ENCODE peak calls at places on chromosome 21, in four cellular contexts. C, X, B and Z are unnamed samples.

GRCh38 chr21:46054447-46054846 is 43.5 kb upstream of the COL6A2 start:
- DNase-seq in C (no peak), X (no peak), B (no peak), Z (no peak)

GRCh38 chr21:16330340-16331319 is 600.8 kb downstream of the USP25 start:
- DNase-seq in C (no peak), X (no peak), B (peak), Z (peak)

GRCh38 chr21:46636181-46636512 is 673 bp downstream of the PRMT2 start:
- DNase-seq in C (no peak), X (no peak), B (no peak), Z (no peak)

GRCh38 chr21:31099122-31099521 is 60.8 kb upstream of the KRTAP19-8 start:
- DNase-seq in C (no peak), X (no peak), B (no peak), Z (no peak)

GRCh38 chr21:23799376-23799775 is 1807.9 kb downstream of the MRPL39 start:
- DNase-seq in C (no peak), X (no peak), B (peak), Z (no peak)

GRCh38 chr21:16891821-16892220 is 621.0 kb upstream of the CXADR start:
- DNase-seq in C (peak), X (no peak), B (no peak), Z (no peak)

GRCh38 chr21:29072873-29073221 is 601 bp downstream of the CCT8 start:
- DNase-seq in C (no peak), X (no peak), B (peak), Z (no peak)

GRCh38 chr21:46295996-46296752 is 10.0 kb downstream of the YBEY start:
- DNase-seq in C (peak), X (no peak), B (no peak), Z (no peak)

GRCh38 chr21:38766987-38767722 is 38.6 kb upstream of the ETS2 start:
- DNase-seq in C (no peak), X (peak), B (no peak), Z (no peak)

GRCh38 chr21:39568380-39568779 is 44.4 kb upstream of the B3GALT5 start:
- DNase-seq in C (no peak), X (no peak), B (no peak), Z (no peak)

GRCh38 chr21:46210378-46211136 is 18.0 kb downstream of the LSS start:
- DNase-seq in C (no peak), X (peak), B (no peak), Z (no peak)

GRCh38 chr21:27298465-27298864 is 331.6 kb upstream of the ADAMTS5 start:
- DNase-seq in C (no peak), X (no peak), B (no peak), Z (no peak)

GRCh38 chr21:31098576-31099005 is 60.3 kb upstream of the KRTAP19-8 start:
- DNase-seq in C (peak), X (peak), B (peak), Z (peak)

GRCh38 chr21:23249760-23250159 is 2251.6 kb downstream of the NCAM2 start:
- DNase-seq in C (no peak), X (no peak), B (no peak), Z (no peak)

GRCh38 chr21:38875694-38876492 is 70.2 kb downstream of the ETS2 start:
- DNase-seq in C (no peak), X (no peak), B (no peak), Z (no peak)

GRCh38 chr21:28833181-28833580 is 159.5 kb downstream of the LTN1 start:
- DNase-seq in C (no peak), X (no peak), B (no peak), Z (no peak)

GRCh38 chr21:29322570-29322957 is 23.8 kb downstream of the BACH1 start:
- DNase-seq in C (no peak), X (no peak), B (no peak), Z (no peak)

GRCh38 chr21:30962013-30962412 is 76.3 kb downstream of the KRTAP19-8 start:
- DNase-seq in C (no peak), X (no peak), B (no peak), Z (no peak)

GRCh38 chr21:38965241-38965640 is 159.5 kb downstream of the ETS2 start:
- DNase-seq in C (no peak), X (no peak), B (no peak), Z (no peak)

GRCh38 chr21:19353271-19353670 is 949.7 kb upstream of the TMPRSS15 start:
- DNase-seq in C (no peak), X (no peak), B (no peak), Z (no peak)

GRCh38 chr21:46171585-46171984 is 12.7 kb downstream of the SPATC1L start:
- DNase-seq in C (no peak), X (no peak), B (no peak), Z (no peak)

GRCh38 chr21:39867198-39867650 is at the start of gene PCP4:
- DNase-seq in C (peak), X (no peak), B (peak), Z (peak)

GRCh38 chr21:21085206-21085605 is 87.0 kb downstream of the NCAM2 start:
- DNase-seq in C (no peak), X (no peak), B (no peak), Z (no peak)

GRCh38 chr21:26939532-26940181 is 27.2 kb downstream of the ADAMTS5 start:
- DNase-seq in C (no peak), X (no peak), B (no peak), Z (no peak)

GRCh38 chr21:18350216-18350615 is 53.4 kb downstream of the TMPRSS15 start:
- DNase-seq in C (no peak), X (no peak), B (no peak), Z (no peak)

GRCh38 chr21:38121888-38122705 is 134.7 kb upstream of the KCNJ15 start:
- DNase-seq in C (no peak), X (no peak), B (no peak), Z (no peak)

GRCh38 chr21:28294046-28294445 is 698.6 kb downstream of the LTN1 start:
- DNase-seq in C (no peak), X (no peak), B (no peak), Z (peak)

GRCh38 chr21:28937737-28938136 is 54.9 kb downstream of the LTN1 start:
- DNase-seq in C (no peak), X (no peak), B (no peak), Z (no peak)

GRCh38 chr21:27805696-27806095 is 838.8 kb upstream of the ADAMTS5 start:
- DNase-seq in C (no peak), X (no peak), B (no peak), Z (no peak)

GRCh38 chr21:25501996-25502665 is 105.2 kb downstream of the MRPL39 start:
- DNase-seq in C (no peak), X (no peak), B (no peak), Z (no peak)

GRCh38 chr21:26100573-26100972 is 70.0 kb downstream of the APP start:
- DNase-seq in C (no peak), X (no peak), B (no peak), Z (no peak)

GRCh38 chr21:27694667-27695066 is 727.8 kb upstream of the ADAMTS5 start:
- DNase-seq in C (no peak), X (no peak), B (no peak), Z (no peak)

GRCh38 chr21:37619464-37619974 is 252.9 kb downstream of the DYRK1A start:
- DNase-seq in C (peak), X (no peak), B (no peak), Z (no peak)

GRCh38 chr21:16587141-16587570 is 857.4 kb downstream of the USP25 start:
- DNase-seq in C (peak), X (no peak), B (peak), Z (no peak)

GRCh38 chr21:42258150-42258884 is 39.4 kb downstream of the ABCG1 start:
- DNase-seq in C (peak), X (peak), B (peak), Z (peak)
- TF ChIP-seq POLR2AphosphoS5 in C (no peak), X (no peak), B (no peak), Z (no peak)

DNA sequence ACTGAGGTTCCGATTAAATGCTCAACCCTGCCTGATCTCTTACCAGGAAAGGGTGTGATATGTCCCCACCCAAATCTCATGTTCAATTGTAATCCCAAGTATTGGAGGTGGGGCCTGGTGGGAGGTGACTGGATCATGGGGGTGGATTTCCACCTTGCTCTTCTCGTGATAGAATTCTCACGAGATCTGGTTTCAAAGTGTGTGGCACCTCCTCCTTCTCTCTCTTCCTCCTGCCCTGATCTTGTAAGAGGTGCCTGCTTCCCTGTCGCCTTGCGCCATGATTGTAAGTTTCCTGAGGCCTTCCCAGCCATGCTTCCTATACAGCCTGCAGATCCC is 34.9 kb downstream of the RSPH1 start:
- DNase-seq in C (no peak), X (no peak), B (no peak), Z (no peak)
- TF ChIP-seq POLR2AphosphoS5 in C (no peak), X (no peak), B (no peak), Z (no peak)

GRCh38 chr21:14975136-14975905 is 89.5 kb downstream of the NRIP1 start:
- DNase-seq in C (no peak), X (no peak), B (no peak), Z (no peak)

GRCh38 chr21:14982336-14982735 is 82.5 kb downstream of the NRIP1 start:
- DNase-seq in C (no peak), X (no peak), B (no peak), Z (no peak)

GRCh38 chr21:14981246-14981645 is 83.6 kb downstream of the NRIP1 start:
- DNase-seq in C (no peak), X (no peak), B (no peak), Z (no peak)

GRCh38 chr21:14977814-14978213 is 87.0 kb downstream of the NRIP1 start:
- DNase-seq in C (no peak), X (no peak), B (no peak), Z (no peak)

DNA sequence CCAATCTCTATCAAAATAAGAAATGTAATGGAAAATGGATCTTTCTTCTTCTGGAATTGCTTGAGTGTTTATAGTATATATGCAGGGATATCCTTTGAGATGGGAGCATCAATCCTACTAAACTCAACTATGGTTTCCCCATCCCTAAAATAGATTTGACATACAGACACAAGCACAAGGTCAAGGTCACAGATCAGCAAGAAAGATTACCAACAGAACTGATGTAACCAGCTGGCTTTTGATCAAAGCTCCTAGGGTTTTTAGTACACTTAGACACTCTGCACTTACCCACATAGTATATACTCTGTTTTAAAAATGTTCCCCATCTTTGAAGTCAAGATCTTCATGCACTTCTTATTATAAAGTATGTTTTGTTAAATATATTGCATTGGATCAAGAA is 85.5 kb downstream of the NRIP1 start:
- DNase-seq in C (no peak), X (no peak), B (no peak), Z (no peak)
- TF ChIP-seq POLR2AphosphoS5 in C (no peak), X (no peak), B (no peak), Z (no peak)

GRCh38 chr21:34688715-34689114 is 19.9 kb downstream of the CLIC6 start:
- DNase-seq in C (no peak), X (no peak), B (no peak), Z (no peak)

GRCh38 chr21:34684174-34684876 is 15.5 kb downstream of the CLIC6 start:
- DNase-seq in C (no peak), X (no peak), B (no peak), Z (no peak)

GRCh38 chr21:34688145-34688544 is 19.4 kb downstream of the CLIC6 start:
- DNase-seq in C (no peak), X (no peak), B (peak), Z (no peak)

GRCh38 chr21:34690041-34690792 is 21.4 kb downstream of the CLIC6 start:
- DNase-seq in C (peak), X (no peak), B (no peak), Z (no peak)

GRCh38 chr21:34687065-34687464 is 18.3 kb downstream of the CLIC6 start:
- DNase-seq in C (no peak), X (no peak), B (no peak), Z (no peak)
- TF ChIP-seq POLR2AphosphoS5 in C (no peak), X (no peak), B (no peak), Z (no peak)

DNA sequence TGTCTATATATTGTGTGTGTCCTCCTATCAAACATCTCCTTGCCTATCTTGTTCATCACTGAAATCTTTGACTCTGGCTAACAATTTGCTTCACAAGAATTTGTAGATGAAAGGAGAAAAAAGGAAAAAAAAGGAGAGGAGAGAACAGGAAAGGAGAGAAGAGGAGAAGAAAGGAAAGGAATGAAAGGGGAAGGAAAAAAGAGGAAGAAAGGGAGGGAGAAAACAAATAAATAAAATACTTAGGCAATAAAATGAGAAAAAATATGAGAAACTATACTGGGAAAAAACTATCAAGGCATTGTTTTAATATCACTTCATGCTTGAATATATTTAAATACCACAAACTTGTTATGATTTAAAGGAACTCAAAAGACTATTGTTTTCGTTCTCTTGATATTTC is 205.5 kb upstream of the SAMSN1 start:
- DNase-seq in C (no peak), X (no peak), B (no peak), Z (no peak)
- TF ChIP-seq POLR2AphosphoS5 in C (no peak), X (no peak), B (no peak), Z (no peak)

DNA sequence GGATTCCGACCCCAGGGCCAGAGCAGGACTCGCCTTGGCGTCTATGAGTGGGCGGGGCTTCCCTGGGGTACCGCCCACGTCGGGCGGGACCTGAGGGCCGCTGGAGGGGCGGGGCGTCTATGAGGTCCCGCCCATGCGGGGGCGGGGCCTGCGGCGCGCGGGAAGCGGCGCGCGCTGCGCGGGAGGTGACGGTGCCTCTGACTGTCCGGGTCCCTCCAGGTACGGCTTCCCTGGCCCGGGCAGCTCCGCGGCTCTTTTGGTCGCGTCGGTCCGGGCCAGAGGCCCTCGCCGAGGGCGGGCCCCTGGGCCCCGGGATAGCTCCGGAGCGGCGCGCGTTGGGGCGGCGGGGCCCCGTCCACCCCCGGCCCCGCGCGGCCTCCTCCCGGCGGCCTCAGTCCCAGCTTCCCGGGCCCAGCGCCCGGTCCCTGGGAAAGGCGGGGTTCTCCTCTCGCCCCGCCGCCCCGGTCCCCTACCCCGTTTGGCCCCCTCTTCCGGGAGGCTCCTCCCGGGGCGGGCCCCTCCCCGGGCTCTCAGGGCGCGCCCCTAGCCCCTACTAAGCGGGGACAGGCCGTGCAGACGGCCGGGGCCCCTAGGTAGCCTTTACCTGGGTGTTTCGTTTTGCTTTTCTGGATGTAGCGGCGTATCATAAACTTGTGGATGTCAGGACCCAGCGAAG is at the start of gene CHAF1B:
- DNase-seq in C (peak), X (peak), B (peak), Z (no peak)
- TF ChIP-seq POLR2AphosphoS5 in C (no peak), X (peak), B (peak), Z (peak)

DNA sequence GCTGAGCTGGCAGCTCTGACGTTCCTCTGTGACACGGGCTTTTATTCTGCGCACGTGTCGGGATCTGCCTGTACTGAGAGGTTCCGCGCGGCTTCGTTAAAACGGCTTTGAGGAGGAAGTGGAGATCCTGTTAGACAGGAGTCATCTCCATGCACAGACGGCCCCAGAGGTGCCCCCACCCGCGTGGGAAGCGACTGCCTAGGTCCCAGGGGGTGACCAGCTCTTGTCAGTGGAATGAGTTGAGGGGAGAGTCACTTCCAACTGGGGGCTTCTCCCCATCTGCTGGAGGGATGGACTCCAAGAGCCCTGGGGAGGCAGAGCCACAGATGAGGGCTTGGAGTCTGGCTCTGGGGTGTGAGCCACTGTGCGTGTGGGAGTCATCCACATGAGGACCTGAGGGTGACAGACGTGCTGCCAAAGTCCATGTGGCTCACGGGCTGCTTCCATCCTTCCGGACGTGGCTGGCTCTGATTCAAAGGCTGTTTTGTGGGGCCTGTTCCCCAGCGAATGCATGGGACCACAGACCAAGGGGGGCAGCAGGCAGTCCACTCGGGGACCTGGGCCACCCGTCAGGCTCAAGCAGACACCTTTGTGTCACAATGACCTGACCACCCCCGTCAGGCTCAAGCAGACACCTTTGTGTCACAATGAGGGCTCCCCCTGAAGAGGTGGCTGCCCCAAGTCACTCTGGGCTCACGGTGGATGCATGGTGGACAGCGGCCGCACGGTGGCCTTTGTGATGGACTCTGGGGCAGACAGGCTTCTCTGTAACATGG is 26.8 kb downstream of the PTTG1IP start:
- DNase-seq in C (peak), X (no peak), B (peak), Z (no peak)
- TF ChIP-seq POLR2AphosphoS5 in C (no peak), X (no peak), B (peak), Z (no peak)

DNA sequence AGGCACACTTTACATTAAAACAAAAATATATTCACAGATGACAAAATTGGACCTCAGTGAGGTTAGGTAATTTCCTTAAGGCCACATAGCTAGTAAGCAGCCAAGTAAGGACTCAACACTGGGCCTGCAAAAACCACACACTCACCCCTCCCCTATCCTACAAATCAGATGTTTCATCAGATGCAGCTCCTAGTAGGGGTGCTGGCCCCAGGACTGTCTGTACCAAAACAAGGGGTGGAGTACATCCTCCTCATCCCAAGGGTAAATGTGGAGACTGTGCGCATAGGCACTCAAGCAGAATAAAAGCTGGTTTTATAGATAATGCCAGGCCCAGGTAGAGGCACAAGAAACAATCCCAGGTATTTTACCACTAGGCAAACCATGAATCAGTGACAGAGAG is 25.7 kb downstream of the URB1 start:
- DNase-seq in C (no peak), X (no peak), B (no peak), Z (no peak)
- TF ChIP-seq POLR2AphosphoS5 in C (no peak), X (no peak), B (no peak), Z (no peak)

GRCh38 chr21:33019516-33019884 is 6.2 kb upstream of the OLIG2 start:
- DNase-seq in C (no peak), X (no peak), B (no peak), Z (no peak)
- TF ChIP-seq POLR2AphosphoS5 in C (no peak), X (no peak), B (no peak), Z (no peak)

GRCh38 chr21:41139275-41139674 is 28.7 kb upstream of the BACE2 start:
- DNase-seq in C (no peak), X (no peak), B (no peak), Z (no peak)
- TF ChIP-seq POLR2AphosphoS5 in C (no peak), X (no peak), B (no peak), Z (no peak)